ENCODE peak calls at places on chromosomes 16 and 17, in eight cellular contexts. One of them, this sample, is unnamed.

GRCh38 chr16:86198201-86199118 is 299.5 kb downstream of the IRF8 start:
- DNase-seq in CD8-positive, alpha-beta T cell: no peak
- DNase-seq in IMR-90: no peak
- DNase-seq in GM23248: no peak
- DNase-seq in ascending aorta: no peak
- DNase-seq in lower lobe of right lung: no peak
- DNase-seq in HCT116: no peak
- DNase-seq in suprapubic skin: no peak
- DNase-seq in this sample: no peak

GRCh38 chr17:58527306-58527705 is 12.9 kb upstream of the MTMR4 start:
- DNase-seq in CD8-positive, alpha-beta T cell: no peak
- DNase-seq in IMR-90: no peak
- DNase-seq in GM23248: peak; percentile 16
- DNase-seq in ascending aorta: no peak
- DNase-seq in lower lobe of right lung: no peak
- DNase-seq in HCT116: no peak
- DNase-seq in suprapubic skin: no peak
- DNase-seq in this sample: no peak

GRCh38 chr16:9703731-9704130 is 478.5 kb downstream of the GRIN2A start:
- DNase-seq in CD8-positive, alpha-beta T cell: no peak
- DNase-seq in IMR-90: no peak
- DNase-seq in GM23248: no peak
- DNase-seq in ascending aorta: no peak
- DNase-seq in lower lobe of right lung: no peak
- DNase-seq in HCT116: no peak
- DNase-seq in suprapubic skin: no peak
- DNase-seq in this sample: no peak

GRCh38 chr17:7557825-7558543 is 566 bp upstream of the TNFSF13 start:
- DNase-seq in CD8-positive, alpha-beta T cell: no peak
- DNase-seq in IMR-90: peak; percentile 49
- DNase-seq in GM23248: peak; percentile 75
- DNase-seq in ascending aorta: peak; percentile 80
- DNase-seq in lower lobe of right lung: peak; percentile 96
- DNase-seq in HCT116: no peak
- DNase-seq in suprapubic skin: peak; percentile 93
- DNase-seq in this sample: peak; percentile 96

GRCh38 chr16:47886631-47887415 is 269.0 kb downstream of the ABCC12 start:
- DNase-seq in CD8-positive, alpha-beta T cell: no peak
- DNase-seq in IMR-90: no peak
- DNase-seq in GM23248: no peak
- DNase-seq in ascending aorta: no peak
- DNase-seq in lower lobe of right lung: no peak
- DNase-seq in HCT116: no peak
- DNase-seq in suprapubic skin: no peak
- DNase-seq in this sample: peak; percentile 80

GRCh38 chr16:13391337-13391736 is 489.9 kb downstream of the SHISA9 start:
- DNase-seq in CD8-positive, alpha-beta T cell: no peak
- DNase-seq in IMR-90: no peak
- DNase-seq in GM23248: no peak
- DNase-seq in ascending aorta: no peak
- DNase-seq in lower lobe of right lung: no peak
- DNase-seq in HCT116: no peak
- DNase-seq in suprapubic skin: no peak
- DNase-seq in this sample: peak; percentile 37

GRCh38 chr17:63552211-63552610 is 1.9 kb downstream of the DCAF7 start:
- DNase-seq in CD8-positive, alpha-beta T cell: no peak
- DNase-seq in IMR-90: peak; percentile 52
- DNase-seq in GM23248: peak; percentile 50
- DNase-seq in ascending aorta: no peak
- DNase-seq in lower lobe of right lung: no peak
- DNase-seq in HCT116: no peak
- DNase-seq in suprapubic skin: no peak
- DNase-seq in this sample: no peak

GRCh38 chr17:44221862-44222111 is 2.3 kb upstream of the UBTF start:
- DNase-seq in CD8-positive, alpha-beta T cell: no peak
- DNase-seq in IMR-90: no peak
- DNase-seq in GM23248: no peak
- DNase-seq in ascending aorta: no peak
- DNase-seq in lower lobe of right lung: no peak
- DNase-seq in HCT116: no peak
- DNase-seq in suprapubic skin: peak; percentile 72
- DNase-seq in this sample: peak; percentile 93

GRCh38 chr16:74078877-74079586 is 217.6 kb upstream of the PSMD7 start:
- DNase-seq in CD8-positive, alpha-beta T cell: no peak
- DNase-seq in IMR-90: no peak
- DNase-seq in GM23248: no peak
- DNase-seq in ascending aorta: no peak
- DNase-seq in lower lobe of right lung: no peak
- DNase-seq in HCT116: no peak
- DNase-seq in suprapubic skin: no peak
- DNase-seq in this sample: no peak

GRCh38 chr17:71440513-71440912 is 680.3 kb upstream of the SOX9 start:
- DNase-seq in CD8-positive, alpha-beta T cell: no peak
- DNase-seq in IMR-90: peak; percentile 15
- DNase-seq in GM23248: no peak
- DNase-seq in ascending aorta: no peak
- DNase-seq in lower lobe of right lung: no peak
- DNase-seq in HCT116: no peak
- DNase-seq in suprapubic skin: no peak
- DNase-seq in this sample: no peak

GRCh38 chr17:142876-143784 is 5.8 kb downstream of the SCGB1C2 start:
- DNase-seq in CD8-positive, alpha-beta T cell: no peak
- DNase-seq in IMR-90: no peak
- DNase-seq in GM23248: no peak
- DNase-seq in ascending aorta: no peak
- DNase-seq in lower lobe of right lung: peak; percentile 24
- DNase-seq in HCT116: no peak
- DNase-seq in suprapubic skin: no peak
- DNase-seq in this sample: no peak

GRCh38 chr16:21946889-21947635 is 6.1 kb upstream of the UQCRC2 start:
- DNase-seq in CD8-positive, alpha-beta T cell: no peak
- DNase-seq in IMR-90: no peak
- DNase-seq in GM23248: no peak
- DNase-seq in ascending aorta: no peak
- DNase-seq in lower lobe of right lung: no peak
- DNase-seq in HCT116: no peak
- DNase-seq in suprapubic skin: no peak
- DNase-seq in this sample: no peak

GRCh38 chr17:29294580-29294900 is 592 bp upstream of the NUFIP2 start:
- DNase-seq in CD8-positive, alpha-beta T cell: no peak
- DNase-seq in IMR-90: no peak
- DNase-seq in GM23248: no peak
- DNase-seq in ascending aorta: no peak
- DNase-seq in lower lobe of right lung: no peak
- DNase-seq in HCT116: no peak
- DNase-seq in suprapubic skin: no peak
- DNase-seq in this sample: no peak

GRCh38 chr17:45357364-45357997 is 40.7 kb upstream of the MAP3K14 start:
- DNase-seq in CD8-positive, alpha-beta T cell: no peak
- DNase-seq in IMR-90: no peak
- DNase-seq in GM23248: no peak
- DNase-seq in ascending aorta: no peak
- DNase-seq in lower lobe of right lung: no peak
- DNase-seq in HCT116: no peak
- DNase-seq in suprapubic skin: no peak
- DNase-seq in this sample: no peak

GRCh38 chr17:7354262-7354781 is 634 bp upstream of the TMEM95 start:
- DNase-seq in CD8-positive, alpha-beta T cell: no peak
- DNase-seq in IMR-90: peak; percentile 80
- DNase-seq in GM23248: peak; percentile 87
- DNase-seq in ascending aorta: no peak
- DNase-seq in lower lobe of right lung: no peak
- DNase-seq in HCT116: no peak
- DNase-seq in suprapubic skin: peak; percentile 77
- DNase-seq in this sample: no peak

GRCh38 chr17:80762076-80762475 is 217.4 kb downstream of the RPTOR start:
- DNase-seq in CD8-positive, alpha-beta T cell: no peak
- DNase-seq in IMR-90: no peak
- DNase-seq in GM23248: no peak
- DNase-seq in ascending aorta: no peak
- DNase-seq in lower lobe of right lung: no peak
- DNase-seq in HCT116: no peak
- DNase-seq in suprapubic skin: no peak
- DNase-seq in this sample: no peak

GRCh38 chr16:10937068-10937859 is 5.0 kb downstream of the DEXI start:
- DNase-seq in CD8-positive, alpha-beta T cell: no peak
- DNase-seq in IMR-90: no peak
- DNase-seq in GM23248: peak; percentile 34
- DNase-seq in ascending aorta: no peak
- DNase-seq in lower lobe of right lung: no peak
- DNase-seq in HCT116: no peak
- DNase-seq in suprapubic skin: no peak
- DNase-seq in this sample: no peak
- H3K27ac ChIP-seq in CD8-positive, alpha-beta T cell: no peak overlapping the region
- H3K27ac ChIP-seq in IMR-90: no peak overlapping the region
- H3K27ac ChIP-seq in GM23248: no peak overlapping the region
- H3K27ac ChIP-seq in ascending aorta: peak overlapping the region; percentile 83
- H3K27ac ChIP-seq in lower lobe of right lung: peak overlapping the region; percentile 56
- H3K27ac ChIP-seq in HCT116: no peak overlapping the region
- H3K27ac ChIP-seq in suprapubic skin: peak overlapping the region; percentile 55
- H3K27ac ChIP-seq in this sample: peak overlapping the region; percentile 90

GRCh38 chr16:84196727-84197486 is 6.0 kb downstream of the ADAD2 start:
- DNase-seq in CD8-positive, alpha-beta T cell: no peak
- DNase-seq in IMR-90: no peak
- DNase-seq in GM23248: no peak
- DNase-seq in ascending aorta: no peak
- DNase-seq in lower lobe of right lung: no peak
- DNase-seq in HCT116: no peak
- DNase-seq in suprapubic skin: no peak
- DNase-seq in this sample: no peak

GRCh38 chr16:84195201-84196093 is 4.5 kb downstream of the ADAD2 start:
- DNase-seq in CD8-positive, alpha-beta T cell: no peak
- DNase-seq in IMR-90: no peak
- DNase-seq in GM23248: no peak
- DNase-seq in ascending aorta: no peak
- DNase-seq in lower lobe of right lung: no peak
- DNase-seq in HCT116: no peak
- DNase-seq in suprapubic skin: no peak
- DNase-seq in this sample: no peak

GRCh38 chr16:84194470-84195200 is 3.7 kb downstream of the ADAD2 start:
- DNase-seq in CD8-positive, alpha-beta T cell: peak; percentile 72
- DNase-seq in IMR-90: no peak
- DNase-seq in GM23248: no peak
- DNase-seq in ascending aorta: no peak
- DNase-seq in lower lobe of right lung: no peak
- DNase-seq in HCT116: no peak
- DNase-seq in suprapubic skin: no peak
- DNase-seq in this sample: no peak

GRCh38 chr16:84197487-84198128 is 6.7 kb downstream of the ADAD2 start:
- DNase-seq in CD8-positive, alpha-beta T cell: no peak
- DNase-seq in IMR-90: no peak
- DNase-seq in GM23248: no peak
- DNase-seq in ascending aorta: no peak
- DNase-seq in lower lobe of right lung: no peak
- DNase-seq in HCT116: no peak
- DNase-seq in suprapubic skin: no peak
- DNase-seq in this sample: no peak

GRCh38 chr16:84196101-84196500 is 5.1 kb downstream of the ADAD2 start:
- DNase-seq in CD8-positive, alpha-beta T cell: no peak
- DNase-seq in IMR-90: no peak
- DNase-seq in GM23248: no peak
- DNase-seq in ascending aorta: no peak
- DNase-seq in lower lobe of right lung: no peak
- DNase-seq in HCT116: no peak
- DNase-seq in suprapubic skin: no peak
- DNase-seq in this sample: no peak
- H3K27ac ChIP-seq in CD8-positive, alpha-beta T cell: no peak overlapping the region
- H3K27ac ChIP-seq in IMR-90: no peak overlapping the region
- H3K27ac ChIP-seq in GM23248: no peak overlapping the region
- H3K27ac ChIP-seq in ascending aorta: no peak overlapping the region
- H3K27ac ChIP-seq in lower lobe of right lung: no peak overlapping the region
- H3K27ac ChIP-seq in HCT116: no peak overlapping the region
- H3K27ac ChIP-seq in suprapubic skin: peak overlapping the region; percentile 80
- H3K27ac ChIP-seq in this sample: no peak overlapping the region

GRCh38 chr16:18796377-18796776 is 5.0 kb downstream of the ARL6IP1 start:
- DNase-seq in CD8-positive, alpha-beta T cell: no peak
- DNase-seq in IMR-90: no peak
- DNase-seq in GM23248: no peak
- DNase-seq in ascending aorta: no peak
- DNase-seq in lower lobe of right lung: no peak
- DNase-seq in HCT116: no peak
- DNase-seq in suprapubic skin: no peak
- DNase-seq in this sample: no peak
- H3K27ac ChIP-seq in CD8-positive, alpha-beta T cell: no peak overlapping the region
- H3K27ac ChIP-seq in IMR-90: no peak overlapping the region
- H3K27ac ChIP-seq in GM23248: no peak overlapping the region
- H3K27ac ChIP-seq in ascending aorta: no peak overlapping the region
- H3K27ac ChIP-seq in lower lobe of right lung: no peak overlapping the region
- H3K27ac ChIP-seq in HCT116: no peak overlapping the region
- H3K27ac ChIP-seq in suprapubic skin: no peak overlapping the region
- H3K27ac ChIP-seq in this sample: no peak overlapping the region

DNA sequence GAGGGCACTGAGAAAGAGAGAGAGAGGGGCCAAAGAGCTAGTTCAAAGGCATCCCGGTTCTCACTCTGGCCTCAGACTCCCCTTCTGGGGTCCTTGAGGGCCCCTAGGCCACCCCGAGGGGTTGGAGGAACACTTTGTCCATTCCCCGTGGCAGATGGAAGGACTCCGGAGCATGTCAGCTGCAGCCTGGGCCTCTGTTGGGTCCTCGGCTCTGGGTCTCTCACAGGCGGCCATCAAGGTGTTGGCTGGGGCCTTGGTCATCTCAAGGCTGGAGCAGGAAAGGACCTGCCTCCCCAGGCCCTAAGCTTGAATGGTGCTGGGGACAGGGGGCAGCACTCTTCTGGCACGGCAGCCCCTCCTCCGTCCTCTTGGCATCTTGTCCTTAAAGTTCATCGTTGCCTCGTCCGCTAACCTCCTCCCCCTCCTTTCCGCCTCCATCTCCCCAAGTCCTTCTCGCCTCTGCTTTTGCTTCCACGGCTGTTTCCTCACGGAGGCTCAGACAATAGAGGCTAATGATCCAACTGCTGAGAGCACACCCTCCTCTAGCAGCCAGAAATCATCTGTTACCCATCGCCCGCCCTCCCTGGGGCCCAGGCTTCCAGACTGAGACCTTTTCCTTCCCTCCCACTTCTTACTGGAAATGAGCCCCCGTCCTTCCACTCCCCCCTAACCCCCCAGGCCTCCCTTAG is 23.3 kb downstream of the CCR7 start:
- DNase-seq in CD8-positive, alpha-beta T cell: no peak
- DNase-seq in IMR-90: no peak
- DNase-seq in GM23248: peak; percentile 69
- DNase-seq in ascending aorta: no peak
- DNase-seq in lower lobe of right lung: no peak
- DNase-seq in HCT116: no peak
- DNase-seq in suprapubic skin: no peak
- DNase-seq in this sample: peak; percentile 96
- H3K27ac ChIP-seq in CD8-positive, alpha-beta T cell: peak overlapping the region; percentile 66
- H3K27ac ChIP-seq in IMR-90: peak overlapping the region; percentile 95
- H3K27ac ChIP-seq in GM23248: peak overlapping the region; percentile 97
- H3K27ac ChIP-seq in ascending aorta: peak overlapping the region; percentile 92
- H3K27ac ChIP-seq in lower lobe of right lung: peak overlapping the region; percentile 87
- H3K27ac ChIP-seq in HCT116: no peak overlapping the region
- H3K27ac ChIP-seq in suprapubic skin: peak overlapping the region; percentile 93
- H3K27ac ChIP-seq in this sample: peak overlapping the region; percentile 82